ENCODE peak calls at places on chromosomes 3 and 15, in four cellular contexts. L is AG04450, O is AG10803, R is endodermal cell. W is an unnamed sample.

GRCh38 chr3:189687475-189687874 is 56.3 kb downstream of the TP63 start:
- DNase-seq in L (no peak), O (no peak), R (no peak), W (no peak)

GRCh38 chr15:66966256-66966655 is 99.1 kb upstream of the SMAD3 start:
- DNase-seq in L (no peak), O (no peak), R (no peak), W (no peak)

GRCh38 chr3:187836848-187837770 is 91.8 kb upstream of the BCL6 start:
- DNase-seq in L (no peak), O (peak), R (no peak), W (peak)

GRCh38 chr3:30795176-30795575 is 99.3 kb downstream of the GADL1 start:
- DNase-seq in L (no peak), O (no peak), R (no peak), W (no peak)

GRCh38 chr3:3991598-3991997 is 192.4 kb downstream of the LRRN1 start:
- DNase-seq in L (no peak), O (no peak), R (no peak), W (no peak)

GRCh38 chr3:27559835-27560234 is 75.7 kb upstream of the SLC4A7 start:
- DNase-seq in L (peak), O (peak), R (no peak), W (peak)

GRCh38 chr3:27200721-27201434 is 168.3 kb downstream of the NEK10 start:
- DNase-seq in L (no peak), O (no peak), R (no peak), W (no peak)

GRCh38 chr3:170555329-170555728 is 30.5 kb downstream of the SLC7A14 start:
- DNase-seq in L (no peak), O (peak), R (no peak), W (peak)

GRCh38 chr15:101250931-101251829 is 668 bp downstream of the CHSY1 start:
- DNase-seq in L (no peak), O (no peak), R (peak), W (no peak)

GRCh38 chr3:56926513-56927282 is 124.9 kb upstream of the ARHGEF3 start:
- DNase-seq in L (no peak), O (peak), R (no peak), W (peak)

GRCh38 chr3:13772885-13773745 is 106.8 kb downstream of the WNT7A start:
- DNase-seq in L (no peak), O (no peak), R (peak), W (no peak)

GRCh38 chr3:37287776-37288175 is 113.4 kb upstream of the LRRFIP2 start:
- DNase-seq in L (no peak), O (no peak), R (no peak), W (peak)

GRCh38 chr3:77161098-77161497 is 121.2 kb downstream of the ROBO2 start:
- DNase-seq in L (no peak), O (no peak), R (no peak), W (no peak)

GRCh38 chr15:96328101-96328958 is 2.2 kb upstream of the NR2F2 start:
- DNase-seq in L (no peak), O (no peak), R (no peak), W (peak)

GRCh38 chr3:43620953-43621405 is 832 bp downstream of the ANO10 start:
- DNase-seq in L (no peak), O (peak), R (no peak), W (peak)

GRCh38 chr3:86949850-86950249 is 41.1 kb downstream of the VGLL3 start:
- DNase-seq in L (no peak), O (peak), R (no peak), W (no peak)

GRCh38 chr15:83285979-83286553 is 1.6 kb upstream of the BNC1 start:
- DNase-seq in L (peak), O (peak), R (no peak), W (peak)

GRCh38 chr3:161149529-161149928 is 44.4 kb upstream of the B3GALNT1 start:
- DNase-seq in L (no peak), O (peak), R (no peak), W (peak)

GRCh38 chr3:62323241-62323640 is 50.1 kb downstream of the FEZF2 start:
- DNase-seq in L (no peak), O (no peak), R (no peak), W (no peak)

GRCh38 chr3:187295635-187296034 is 4.1 kb upstream of the MASP1 start:
- DNase-seq in L (no peak), O (no peak), R (peak), W (no peak)

GRCh38 chr3:48765376-48765775 is 48.4 kb upstream of the IP6K2 start:
- DNase-seq in L (no peak), O (no peak), R (no peak), W (peak)

GRCh38 chr3:152696962-152697361 is 138.0 kb upstream of the P2RY1 start:
- DNase-seq in L (no peak), O (no peak), R (no peak), W (no peak)

GRCh38 chr3:52800079-52800478 is 5.5 kb downstream of the ITIH3 start:
- DNase-seq in L (no peak), O (peak), R (no peak), W (peak)

GRCh38 chr3:14462738-14463137 is 60.3 kb downstream of the SLC6A6 start:
- DNase-seq in L (no peak), O (no peak), R (peak), W (no peak)

GRCh38 chr3:120497318-120497717 is 46.5 kb upstream of the FSTL1 start:
- DNase-seq in L (peak), O (peak), R (no peak), W (peak)

GRCh38 chr3:156812521-156813335 is 13.4 kb upstream of the LEKR1 start:
- DNase-seq in L (no peak), O (peak), R (no peak), W (no peak)

GRCh38 chr15:63190993-63191392 is 1.6 kb downstream of the RAB8B start:
- DNase-seq in L (no peak), O (no peak), R (no peak), W (peak)

GRCh38 chr15:101676965-101677364 is 24.8 kb upstream of the TM2D3 start:
- DNase-seq in L (no peak), O (peak), R (no peak), W (peak)

GRCh38 chr3:11438636-11439035 is 166.4 kb downstream of the ATG7 start:
- DNase-seq in L (no peak), O (no peak), R (peak), W (peak)
- TF ChIP-seq CTCF in L (peak), O (no peak), R (no peak), W (peak)

DNA sequence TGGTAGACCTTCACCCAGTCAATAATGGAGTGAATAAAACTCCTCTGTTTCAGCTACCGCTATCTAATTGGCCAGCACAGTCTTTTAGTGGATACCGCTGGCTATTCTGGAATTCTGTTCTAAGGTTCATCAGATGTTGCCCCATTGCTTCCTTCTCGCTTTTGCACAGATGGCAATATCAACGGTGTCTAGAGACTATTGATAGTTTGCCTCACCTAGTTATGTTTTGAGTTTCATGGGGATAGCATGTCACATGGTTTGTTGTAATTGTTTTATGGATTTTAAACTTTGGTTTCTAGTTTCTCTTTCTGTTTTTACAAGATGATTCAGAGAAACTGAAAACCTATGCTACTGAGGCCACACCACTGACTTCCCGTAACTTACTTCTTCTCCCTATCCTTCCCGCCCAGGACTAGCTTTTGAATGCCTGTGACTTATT is 2.0 kb downstream of the XRN1 start:
- DNase-seq in L (no peak), O (peak), R (no peak), W (peak)
- H3K4me3 ChIP-seq in L (peak), O (peak), R (peak), W (peak)

DNA sequence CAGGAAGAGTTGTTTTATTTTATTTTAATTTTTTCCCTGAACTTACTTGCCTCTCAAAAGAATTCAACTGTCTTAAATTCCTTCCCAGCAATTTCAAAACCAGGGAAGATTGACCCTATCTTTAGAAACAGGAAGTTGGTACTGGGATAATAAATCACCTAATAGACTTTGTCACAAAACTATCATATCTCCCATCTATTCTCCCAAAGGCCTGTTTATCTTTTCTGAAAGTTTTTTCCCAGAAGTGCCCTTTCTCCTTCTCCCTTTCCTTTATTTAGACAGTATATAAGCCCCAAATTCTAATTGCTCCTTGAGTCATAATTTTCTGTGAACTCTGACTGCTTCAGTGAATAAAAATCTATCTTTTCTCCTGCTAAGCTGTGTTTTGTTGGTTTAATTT is 2.9 kb upstream of the RNF7 start:
- DNase-seq in L (no peak), O (no peak), R (no peak), W (no peak)
- TF ChIP-seq CTCF in L (no peak), O (no peak), R (no peak), W (no peak)

GRCh38 chr15:71547066-71547465 is 263.3 kb upstream of the NR2E3 start:
- DNase-seq in L (no peak), O (peak), R (no peak), W (no peak)
- H3K4me3 ChIP-seq in L (no peak), O (no peak), R (no peak), W (no peak)

DNA sequence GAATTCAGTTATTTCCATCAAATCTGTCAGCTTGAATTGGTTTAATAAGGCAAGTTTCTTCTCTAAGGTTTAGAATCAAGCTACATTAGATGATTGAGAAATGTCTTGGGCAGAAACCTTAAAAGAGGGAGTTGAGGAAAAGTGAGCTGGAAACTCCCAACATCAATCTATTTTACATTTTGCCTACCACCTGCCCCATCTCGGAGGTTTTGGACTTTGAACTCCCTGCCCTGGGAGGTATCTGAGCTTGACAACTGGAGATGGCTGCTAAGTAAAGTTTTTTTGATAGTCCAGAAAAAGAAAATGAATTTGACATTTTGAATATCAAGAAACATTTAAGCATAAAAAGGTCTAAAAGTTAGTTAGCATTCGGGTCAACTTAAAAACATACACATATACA is 234.2 kb downstream of the NFKBIZ start:
- DNase-seq in L (no peak), O (no peak), R (no peak), W (no peak)
- TF ChIP-seq CTCF in L (no peak), O (no peak), R (no peak), W (no peak)

DNA sequence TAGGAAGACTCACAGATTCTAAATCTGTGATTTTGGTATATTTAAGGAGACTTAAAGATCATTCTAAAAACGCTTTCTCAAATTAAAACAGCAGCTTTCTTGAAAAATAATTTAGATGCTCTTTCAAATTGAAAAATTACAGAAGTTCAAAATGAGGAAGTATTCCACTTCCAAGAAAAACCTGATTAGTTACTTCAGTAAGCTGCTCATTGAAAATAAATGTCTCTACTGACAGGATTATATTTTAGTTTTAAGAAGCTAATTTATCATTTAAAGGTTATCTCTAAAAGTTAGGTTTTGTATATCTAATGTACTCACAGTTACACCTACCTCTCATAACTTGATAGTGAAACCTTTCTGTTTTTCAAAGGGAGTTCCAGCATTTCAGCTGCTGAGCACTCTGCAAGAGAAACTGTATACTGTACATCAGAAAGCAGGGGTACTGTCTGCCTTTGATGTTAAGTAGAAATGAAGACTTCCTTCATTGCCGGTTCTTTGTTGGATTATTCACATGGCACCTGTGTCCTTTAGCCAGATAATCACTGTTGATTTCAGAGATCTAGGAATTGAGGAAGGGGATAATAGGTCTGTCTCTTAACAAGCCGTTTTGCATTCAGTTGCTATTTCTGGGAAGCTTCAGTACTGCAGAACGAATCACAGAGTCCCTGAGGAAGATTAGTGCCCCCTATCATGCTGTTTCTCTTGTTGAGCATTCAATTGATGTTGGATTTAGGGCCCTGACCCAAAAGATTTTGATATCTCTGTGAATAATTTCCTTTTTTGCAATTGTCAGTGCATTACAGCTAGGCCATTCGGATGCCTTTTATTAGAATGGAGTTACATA is 161.7 kb downstream of the TCF12 start:
- DNase-seq in L (no peak), O (no peak), R (no peak), W (no peak)
- H3K4me3 ChIP-seq in L (no peak), O (no peak), R (peak), W (no peak)